ENCODE peak calls at places on chromosome 18, in ten cellular contexts. One of them, this sample, is unnamed.
A peak's percentile ranks its signal among the peaks of the same experiment; 100 is the strongest.

GRCh38 chr18:58995663-58996062 is 131.0 kb downstream of the ZNF532 start:
- DNase-seq in colonic mucosa: no peak
- DNase-seq in cardiac muscle cell: no peak
- DNase-seq in left ventricle myocardium inferior: no peak
- DNase-seq in right lobe of liver: no peak
- DNase-seq in tibial artery: no peak
- DNase-seq in prostate gland: no peak
- DNase-seq in HCT116: no peak
- DNase-seq in BE2C: no peak
- DNase-seq in thyroid gland: no peak
- DNase-seq in this sample: no peak

GRCh38 chr18:50796495-50796894 is 23.3 kb downstream of the MRO start:
- DNase-seq in colonic mucosa: peak; percentile 27
- DNase-seq in cardiac muscle cell: no peak
- DNase-seq in left ventricle myocardium inferior: no peak
- DNase-seq in right lobe of liver: no peak
- DNase-seq in tibial artery: no peak
- DNase-seq in prostate gland: no peak
- DNase-seq in HCT116: no peak
- DNase-seq in BE2C: no peak
- DNase-seq in thyroid gland: no peak
- DNase-seq in this sample: peak; percentile 47

GRCh38 chr18:6546229-6546628 is 131.5 kb upstream of the L3MBTL4 start:
- DNase-seq in colonic mucosa: no peak
- DNase-seq in cardiac muscle cell: no peak
- DNase-seq in left ventricle myocardium inferior: no peak
- DNase-seq in right lobe of liver: no peak
- DNase-seq in tibial artery: no peak
- DNase-seq in prostate gland: peak; percentile 53
- DNase-seq in HCT116: no peak
- DNase-seq in BE2C: no peak
- DNase-seq in thyroid gland: no peak
- DNase-seq in this sample: no peak

GRCh38 chr18:1014951-1015627 is 110.4 kb downstream of the ADCYAP1 start:
- DNase-seq in colonic mucosa: no peak
- DNase-seq in cardiac muscle cell: peak; percentile 46
- DNase-seq in left ventricle myocardium inferior: no peak
- DNase-seq in right lobe of liver: no peak
- DNase-seq in tibial artery: no peak
- DNase-seq in prostate gland: no peak
- DNase-seq in HCT116: no peak
- DNase-seq in BE2C: no peak
- DNase-seq in thyroid gland: peak; percentile 39
- DNase-seq in this sample: no peak

GRCh38 chr18:3211236-3211992 is 8.4 kb downstream of the MYOM1 start:
- DNase-seq in colonic mucosa: no peak
- DNase-seq in cardiac muscle cell: peak; percentile 86
- DNase-seq in left ventricle myocardium inferior: no peak
- DNase-seq in right lobe of liver: no peak
- DNase-seq in tibial artery: no peak
- DNase-seq in prostate gland: no peak
- DNase-seq in HCT116: no peak
- DNase-seq in BE2C: no peak
- DNase-seq in thyroid gland: no peak
- DNase-seq in this sample: no peak

GRCh38 chr18:24878289-24878688 is 417.9 kb downstream of the HRH4 start:
- DNase-seq in colonic mucosa: no peak
- DNase-seq in cardiac muscle cell: peak; percentile 55
- DNase-seq in left ventricle myocardium inferior: no peak
- DNase-seq in right lobe of liver: no peak
- DNase-seq in tibial artery: no peak
- DNase-seq in prostate gland: peak; percentile 14
- DNase-seq in HCT116: no peak
- DNase-seq in BE2C: no peak
- DNase-seq in thyroid gland: no peak
- DNase-seq in this sample: peak; percentile 70

GRCh38 chr18:73848656-73849055 is 299.0 kb downstream of the FBXO15 start:
- DNase-seq in colonic mucosa: no peak
- DNase-seq in cardiac muscle cell: no peak
- DNase-seq in left ventricle myocardium inferior: no peak
- DNase-seq in right lobe of liver: no peak
- DNase-seq in tibial artery: peak; percentile 33
- DNase-seq in prostate gland: no peak
- DNase-seq in HCT116: no peak
- DNase-seq in BE2C: no peak
- DNase-seq in thyroid gland: peak; percentile 22
- DNase-seq in this sample: no peak

GRCh38 chr18:26422472-26423162 is 125.7 kb downstream of the KCTD1 start:
- DNase-seq in colonic mucosa: no peak
- DNase-seq in cardiac muscle cell: no peak
- DNase-seq in left ventricle myocardium inferior: no peak
- DNase-seq in right lobe of liver: no peak
- DNase-seq in tibial artery: no peak
- DNase-seq in prostate gland: no peak
- DNase-seq in HCT116: no peak
- DNase-seq in BE2C: no peak
- DNase-seq in thyroid gland: no peak
- DNase-seq in this sample: no peak

GRCh38 chr18:5294618-5295230 is 802 bp downstream of the ZBTB14 start:
- DNase-seq in colonic mucosa: peak; percentile 65
- DNase-seq in cardiac muscle cell: peak; percentile 70
- DNase-seq in left ventricle myocardium inferior: peak; percentile 56
- DNase-seq in right lobe of liver: peak; percentile 64
- DNase-seq in tibial artery: peak; percentile 51
- DNase-seq in prostate gland: peak; percentile 38
- DNase-seq in HCT116: no peak
- DNase-seq in BE2C: peak; percentile 26
- DNase-seq in thyroid gland: peak; percentile 59
- DNase-seq in this sample: peak; percentile 81

GRCh38 chr18:22322251-22322691 is 95.4 kb downstream of the CTAGE1 start:
- DNase-seq in colonic mucosa: no peak
- DNase-seq in cardiac muscle cell: no peak
- DNase-seq in left ventricle myocardium inferior: peak; percentile 35
- DNase-seq in right lobe of liver: no peak
- DNase-seq in tibial artery: peak; percentile 72
- DNase-seq in prostate gland: no peak
- DNase-seq in HCT116: no peak
- DNase-seq in BE2C: no peak
- DNase-seq in thyroid gland: no peak
- DNase-seq in this sample: no peak
- H3K4me3 ChIP-seq in colonic mucosa: no peak overlapping the region
- H3K4me3 ChIP-seq in cardiac muscle cell: no peak overlapping the region
- H3K4me3 ChIP-seq in left ventricle myocardium inferior: no peak overlapping the region
- H3K4me3 ChIP-seq in right lobe of liver: no peak overlapping the region
- H3K4me3 ChIP-seq in tibial artery: no peak overlapping the region
- H3K4me3 ChIP-seq in prostate gland: no peak overlapping the region
- H3K4me3 ChIP-seq in HCT116: no peak overlapping the region
- H3K4me3 ChIP-seq in BE2C: no peak overlapping the region
- H3K4me3 ChIP-seq in thyroid gland: no peak overlapping the region
- H3K4me3 ChIP-seq in this sample: no peak overlapping the region

GRCh38 chr18:57787068-57787682 is 15.9 kb downstream of the ATP8B1 start:
- DNase-seq in colonic mucosa: no peak
- DNase-seq in cardiac muscle cell: no peak
- DNase-seq in left ventricle myocardium inferior: no peak
- DNase-seq in right lobe of liver: no peak
- DNase-seq in tibial artery: no peak
- DNase-seq in prostate gland: no peak
- DNase-seq in HCT116: no peak
- DNase-seq in BE2C: no peak
- DNase-seq in thyroid gland: no peak
- DNase-seq in this sample: no peak
- H3K4me1 ChIP-seq in colonic mucosa: peaks cover 19% of the 10 kb centered on the region
- H3K4me1 ChIP-seq in cardiac muscle cell: no peaks in the 10 kb centered on the region
- H3K4me1 ChIP-seq in left ventricle myocardium inferior: peaks cover 88% of the 10 kb centered on the region
- H3K4me1 ChIP-seq in right lobe of liver: peaks cover 17% of the 10 kb centered on the region
- H3K4me1 ChIP-seq in tibial artery: peaks cover 100% of the 10 kb centered on the region
- H3K4me1 ChIP-seq in prostate gland: peaks cover 4% of the 10 kb centered on the region
- H3K4me1 ChIP-seq in HCT116: peaks cover 32% of the 10 kb centered on the region
- H3K4me1 ChIP-seq in BE2C: no peaks in the 10 kb centered on the region
- H3K4me1 ChIP-seq in thyroid gland: peaks cover 22% of the 10 kb centered on the region
- H3K4me1 ChIP-seq in this sample: peaks cover 22% of the 10 kb centered on the region

GRCh38 chr18:27731211-27731610 is 445.7 kb downstream of the CDH2 start:
- DNase-seq in colonic mucosa: no peak
- DNase-seq in cardiac muscle cell: no peak
- DNase-seq in left ventricle myocardium inferior: no peak
- DNase-seq in right lobe of liver: no peak
- DNase-seq in tibial artery: no peak
- DNase-seq in prostate gland: no peak
- DNase-seq in HCT116: no peak
- DNase-seq in BE2C: no peak
- DNase-seq in thyroid gland: no peak
- DNase-seq in this sample: no peak
- H3K9me3 ChIP-seq in colonic mucosa: no peaks in the 10 kb centered on the region
- H3K9me3 ChIP-seq in cardiac muscle cell: no peaks in the 10 kb centered on the region
- H3K9me3 ChIP-seq in left ventricle myocardium inferior: peaks cover 27% of the 10 kb centered on the region
- H3K9me3 ChIP-seq in right lobe of liver: no peaks in the 10 kb centered on the region
- H3K9me3 ChIP-seq in tibial artery: no peaks in the 10 kb centered on the region
- H3K9me3 ChIP-seq in prostate gland: no peaks in the 10 kb centered on the region
- H3K9me3 ChIP-seq in HCT116: no peaks in the 10 kb centered on the region
- H3K9me3 ChIP-seq in BE2C: no peaks in the 10 kb centered on the region
- H3K9me3 ChIP-seq in thyroid gland: no peaks in the 10 kb centered on the region
- H3K9me3 ChIP-seq in this sample: peaks cover 11% of the 10 kb centered on the region

GRCh38 chr18:13216732-13217465 is 1.7 kb upstream of the LDLRAD4 start:
- DNase-seq in colonic mucosa: peak; percentile 44
- DNase-seq in cardiac muscle cell: peak; percentile 71
- DNase-seq in left ventricle myocardium inferior: peak; percentile 59
- DNase-seq in right lobe of liver: peak; percentile 64
- DNase-seq in tibial artery: peak; percentile 43
- DNase-seq in prostate gland: no peak
- DNase-seq in HCT116: no peak
- DNase-seq in BE2C: peak; percentile 57
- DNase-seq in thyroid gland: peak; percentile 47
- DNase-seq in this sample: peak; percentile 52
- H3K4me3 ChIP-seq in colonic mucosa: peak overlapping the region; percentile 86
- H3K4me3 ChIP-seq in cardiac muscle cell: peak overlapping the region; percentile 45
- H3K4me3 ChIP-seq in left ventricle myocardium inferior: peak overlapping the region; percentile 74
- H3K4me3 ChIP-seq in right lobe of liver: peak overlapping the region; percentile 78
- H3K4me3 ChIP-seq in tibial artery: peak overlapping the region; percentile 86
- H3K4me3 ChIP-seq in prostate gland: peak overlapping the region; percentile 75
- H3K4me3 ChIP-seq in HCT116: peak overlapping the region; percentile 56
- H3K4me3 ChIP-seq in BE2C: peak overlapping the region; percentile 56
- H3K4me3 ChIP-seq in thyroid gland: no peak overlapping the region
- H3K4me3 ChIP-seq in this sample: peak overlapping the region; percentile 75

DNA sequence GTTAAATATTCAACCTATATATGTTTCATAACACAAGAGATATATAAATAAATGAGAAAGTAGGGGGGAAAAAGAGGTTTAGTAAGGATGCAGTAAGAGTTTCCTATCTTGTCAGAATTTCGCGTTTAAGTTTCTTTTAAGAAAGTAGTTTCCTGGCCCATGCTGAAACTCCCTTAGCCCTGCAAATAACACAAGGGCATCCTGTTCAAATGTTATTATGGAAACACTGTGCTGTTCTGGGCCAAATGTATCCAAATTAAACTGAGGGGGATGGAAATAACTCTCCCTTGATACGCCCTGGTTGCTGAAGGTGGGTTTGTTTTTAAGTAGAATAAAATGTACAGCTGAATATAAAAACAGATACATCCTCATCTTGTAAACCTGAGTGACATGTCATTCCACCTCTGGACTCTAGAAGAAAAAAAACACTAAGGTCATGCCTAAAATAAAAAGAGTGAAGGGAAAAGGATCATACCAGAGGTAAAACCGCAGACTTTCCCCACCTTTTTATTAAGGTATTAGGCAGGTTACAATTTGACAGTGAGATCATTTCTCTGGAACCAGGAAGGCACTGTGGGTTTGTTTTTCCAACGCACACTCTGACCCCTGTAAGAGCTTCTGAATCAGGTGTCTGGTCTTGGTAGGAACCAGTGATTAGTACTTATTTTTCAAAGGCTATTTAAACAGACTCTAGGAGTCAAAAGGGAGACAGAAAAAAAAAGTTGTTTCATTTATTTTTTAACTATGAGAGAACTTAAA is 16.7 kb downstream of the BCL2 start:
- DNase-seq in colonic mucosa: no peak
- DNase-seq in cardiac muscle cell: no peak
- DNase-seq in left ventricle myocardium inferior: no peak
- DNase-seq in right lobe of liver: no peak
- DNase-seq in tibial artery: no peak
- DNase-seq in prostate gland: no peak
- DNase-seq in HCT116: no peak
- DNase-seq in BE2C: no peak
- DNase-seq in thyroid gland: peak; percentile 50
- DNase-seq in this sample: no peak
- H3K4me1 ChIP-seq in colonic mucosa: no peaks in the 10 kb centered on the region
- H3K4me1 ChIP-seq in cardiac muscle cell: no peaks in the 10 kb centered on the region
- H3K4me1 ChIP-seq in left ventricle myocardium inferior: peaks cover 41% of the 10 kb centered on the region
- H3K4me1 ChIP-seq in right lobe of liver: no peaks in the 10 kb centered on the region
- H3K4me1 ChIP-seq in tibial artery: peaks cover 63% of the 10 kb centered on the region
- H3K4me1 ChIP-seq in prostate gland: no peaks in the 10 kb centered on the region
- H3K4me1 ChIP-seq in HCT116: no peaks in the 10 kb centered on the region
- H3K4me1 ChIP-seq in BE2C: no peaks in the 10 kb centered on the region
- H3K4me1 ChIP-seq in thyroid gland: peaks cover 61% of the 10 kb centered on the region
- H3K4me1 ChIP-seq in this sample: peaks cover 6% of the 10 kb centered on the region

GRCh38 chr18:56175309-56175708 is 463.1 kb downstream of the TXNL1 start:
- DNase-seq in colonic mucosa: no peak
- DNase-seq in cardiac muscle cell: no peak
- DNase-seq in left ventricle myocardium inferior: no peak
- DNase-seq in right lobe of liver: no peak
- DNase-seq in tibial artery: no peak
- DNase-seq in prostate gland: no peak
- DNase-seq in HCT116: no peak
- DNase-seq in BE2C: no peak
- DNase-seq in thyroid gland: no peak
- DNase-seq in this sample: no peak
- H3K9me3 ChIP-seq in colonic mucosa: no peaks in the 10 kb centered on the region
- H3K9me3 ChIP-seq in cardiac muscle cell: no peaks in the 10 kb centered on the region
- H3K9me3 ChIP-seq in left ventricle myocardium inferior: no peaks in the 10 kb centered on the region
- H3K9me3 ChIP-seq in right lobe of liver: no peaks in the 10 kb centered on the region
- H3K9me3 ChIP-seq in tibial artery: no peaks in the 10 kb centered on the region
- H3K9me3 ChIP-seq in prostate gland: no peaks in the 10 kb centered on the region
- H3K9me3 ChIP-seq in HCT116: peaks cover 23% of the 10 kb centered on the region
- H3K9me3 ChIP-seq in BE2C: no peaks in the 10 kb centered on the region
- H3K9me3 ChIP-seq in thyroid gland: no peaks in the 10 kb centered on the region
- H3K9me3 ChIP-seq in this sample: peaks cover 17% of the 10 kb centered on the region

DNA sequence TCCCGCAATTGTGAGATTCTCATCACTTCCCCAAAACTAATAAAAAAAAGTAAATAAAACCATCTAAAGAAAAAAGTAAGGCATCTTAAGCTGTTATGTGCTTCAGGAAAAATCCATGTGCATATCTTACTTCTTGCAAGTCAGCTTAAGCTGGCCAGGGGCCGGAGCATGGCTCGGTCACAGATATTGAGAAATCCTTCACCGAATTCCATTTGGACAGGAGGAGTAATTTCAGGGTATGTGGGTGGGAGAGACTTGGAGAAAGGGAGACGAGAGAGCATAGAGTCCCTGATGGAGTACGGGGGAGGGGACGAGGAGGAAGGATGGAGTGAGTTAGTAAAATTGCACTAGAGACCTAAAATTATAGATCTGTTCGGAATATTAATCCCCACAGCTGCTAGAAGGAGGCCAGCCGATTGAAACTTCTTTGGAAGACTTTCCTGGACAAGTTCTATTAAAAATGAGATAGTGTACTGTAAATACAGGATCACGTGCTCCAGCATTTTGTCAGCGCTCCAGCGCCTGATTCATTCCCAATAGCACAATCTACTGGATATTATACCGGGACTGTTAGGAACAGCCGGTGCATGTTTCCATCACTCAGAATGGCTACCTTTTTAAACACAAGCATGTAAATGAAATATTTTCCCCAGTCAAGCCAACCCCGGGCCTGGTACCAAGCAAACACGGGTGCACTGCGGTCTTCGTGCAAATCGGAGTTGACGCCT is 438.4 kb downstream of the ZNF516 start:
- DNase-seq in colonic mucosa: no peak
- DNase-seq in cardiac muscle cell: no peak
- DNase-seq in left ventricle myocardium inferior: peak; percentile 45
- DNase-seq in right lobe of liver: no peak
- DNase-seq in tibial artery: peak; percentile 84
- DNase-seq in prostate gland: no peak
- DNase-seq in HCT116: no peak
- DNase-seq in BE2C: no peak
- DNase-seq in thyroid gland: peak; percentile 16
- DNase-seq in this sample: no peak
- H3K4me3 ChIP-seq in colonic mucosa: no peak overlapping the region
- H3K4me3 ChIP-seq in cardiac muscle cell: no peak overlapping the region
- H3K4me3 ChIP-seq in left ventricle myocardium inferior: no peak overlapping the region
- H3K4me3 ChIP-seq in right lobe of liver: no peak overlapping the region
- H3K4me3 ChIP-seq in tibial artery: no peak overlapping the region
- H3K4me3 ChIP-seq in prostate gland: no peak overlapping the region
- H3K4me3 ChIP-seq in HCT116: no peak overlapping the region
- H3K4me3 ChIP-seq in BE2C: no peak overlapping the region
- H3K4me3 ChIP-seq in thyroid gland: no peak overlapping the region
- H3K4me3 ChIP-seq in this sample: no peak overlapping the region

This sample was measured in mucosa of descending colon.